ENCODE peak calls at places on chromosomes 12 and 14, in eight cellular contexts. T, U, K, P, E, R, L and M are unnamed samples. For H3K27me3, the result is how much of the 10 kb centered on the place peaks cover.

GRCh38 chr14:73462815-73463214 is 4.5 kb upstream of the NUMB start:
- DNase-seq in U (no peak), T (no peak), K (no peak), L (no peak), P (no peak), E (no peak), R (no peak), M (no peak)

GRCh38 chr12:104433061-104433460 is 23.7 kb upstream of the CHST11 start:
- DNase-seq in L (no peak), R (no peak), K (no peak), E (no peak), T (no peak), P (no peak), U (no peak), M (no peak)

GRCh38 chr12:8699714-8700113 is 1.9 kb downstream of the RIMKLB start:
- DNase-seq in E (no peak), P (no peak), K (no peak), U (no peak), R (peak), T (no peak), L (no peak), M (no peak)

GRCh38 chr12:96366255-96366654 is 34.0 kb downstream of the CDK17 start:
- DNase-seq in L (no peak), U (no peak), R (no peak), E (no peak), T (no peak), P (no peak), K (no peak), M (no peak)

GRCh38 chr12:38116968-38117367 is 199.6 kb upstream of the ALG10B start:
- DNase-seq in U (no peak), T (no peak), L (no peak), R (no peak), K (no peak), E (no peak), P (no peak), M (no peak)

GRCh38 chr14:91257328-91258020 is 13.0 kb upstream of the GPR68 start:
- DNase-seq in K (peak), P (no peak), E (no peak), T (no peak), U (no peak), R (no peak), L (no peak), M (no peak)

GRCh38 chr12:94545937-94546771 is 86.5 kb upstream of the CEP83 start:
- DNase-seq in E (no peak), U (peak), P (no peak), T (no peak), K (peak), L (peak), R (peak), M (no peak)

GRCh38 chr14:53613404-53614253 is 343.0 kb downstream of the BMP4 start:
- DNase-seq in E (peak), T (no peak), R (peak), P (no peak), L (peak), K (peak), U (peak), M (no peak)

GRCh38 chr14:71789005-71789404 is 143.2 kb upstream of the RGS6 start:
- DNase-seq in T (no peak), U (no peak), K (no peak), R (no peak), E (no peak), L (no peak), P (no peak), M (no peak)

GRCh38 chr14:61562321-61563161 is 132.8 kb upstream of the HIF1A start:
- DNase-seq in T (no peak), K (peak), U (peak), R (no peak), L (peak), E (no peak), P (no peak), M (no peak)

GRCh38 chr12:131753757-131754156 is 42.9 kb downstream of the SFSWAP start:
- DNase-seq in T (no peak), U (no peak), E (no peak), L (no peak), K (no peak), P (no peak), R (no peak), M (no peak)

GRCh38 chr12:90925562-90925961 is 29.4 kb downstream of the CCER1 start:
- DNase-seq in L (no peak), E (no peak), K (no peak), P (no peak), T (no peak), U (no peak), R (no peak), M (no peak)

DNA sequence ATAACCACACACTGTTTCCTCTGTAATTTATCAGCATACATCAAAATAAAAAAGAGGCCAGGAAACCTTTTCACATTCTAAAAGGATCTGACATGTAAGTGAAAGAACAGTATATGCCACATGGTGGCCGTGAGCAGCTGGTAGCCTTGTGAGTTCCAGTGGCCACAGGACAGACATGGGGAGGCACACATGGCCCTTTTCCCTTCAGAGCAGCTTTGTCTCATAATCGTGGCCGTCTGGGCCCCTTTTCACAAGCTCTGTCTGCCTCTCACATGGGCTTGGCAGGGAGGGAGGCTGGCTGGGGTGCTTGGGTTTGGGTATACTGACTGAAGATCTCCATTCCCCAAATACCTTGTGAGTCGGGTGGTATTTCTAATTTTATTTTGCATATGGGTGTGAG is 1.5 kb upstream of the ZDHHC22 start:
- DNase-seq in P (no peak), R (no peak), U (no peak), E (no peak), T (no peak), K (no peak), L (no peak), M (no peak)
- H3K27me3 ChIP-seq in P (half or more), R (under half), U (under half), E (under half), T (half or more), K (half or more), L (half or more), M (under half)

GRCh38 chr12:68761901-68762630 is 16.1 kb downstream of the SLC35E3 start:
- DNase-seq in K (no peak), U (no peak), L (no peak), E (no peak), T (no peak), R (no peak), P (no peak), M (no peak)
- H3K27me3 ChIP-seq in K (under half), U (under half), L (under half), E (under half), T (under half), R (under half), P (under half), M (under half)

GRCh38 chr12:54040648-54041047 is 7.8 kb downstream of the HOXC5 start:
- DNase-seq in L (no peak), P (no peak), K (no peak), E (no peak), T (no peak), U (no peak), R (no peak), M (no peak)
- H3K27me3 ChIP-seq in L (under half), P (half or more), K (half or more), E (under half), T (half or more), U (under half), R (half or more), M (half or more)

GRCh38 chr12:69149262-69149661 is 90.1 kb upstream of the CPSF6 start:
- DNase-seq in P (no peak), K (no peak), R (no peak), T (no peak), L (no peak), U (no peak), E (no peak), M (no peak)

GRCh38 chr12:69150083-69150795 is 89.1 kb upstream of the CPSF6 start:
- DNase-seq in R (no peak), E (no peak), U (peak), K (no peak), P (no peak), L (no peak), T (no peak), M (no peak)

GRCh38 chr12:69154585-69155363 is 84.6 kb upstream of the CPSF6 start:
- DNase-seq in T (peak), E (peak), U (peak), R (peak), L (no peak), K (peak), P (peak), M (peak)

GRCh38 chr12:69151254-69151751 is 88.1 kb upstream of the CPSF6 start:
- DNase-seq in P (no peak), E (no peak), L (no peak), K (peak), T (no peak), U (peak), R (no peak), M (no peak)

DNA sequence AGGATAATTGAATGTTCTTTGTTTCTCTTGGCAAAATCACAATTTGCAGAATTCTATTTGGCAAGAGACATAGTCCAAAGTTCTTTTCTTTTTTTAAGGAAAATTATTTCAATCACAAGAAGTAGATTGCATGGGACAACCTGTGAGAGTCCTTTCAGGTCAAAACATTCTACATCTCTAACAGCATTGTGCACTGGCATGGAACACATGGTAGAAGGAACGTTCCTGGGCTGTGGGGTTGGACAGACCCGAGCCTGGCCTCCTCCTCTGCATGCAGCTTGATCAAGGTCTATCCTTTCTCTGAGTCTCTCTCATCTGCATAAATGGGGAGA is 88.6 kb upstream of the CPSF6 start:
- DNase-seq in T (no peak), E (no peak), R (no peak), P (no peak), U (no peak), K (no peak), L (no peak), M (no peak)
- H3K27me3 ChIP-seq in T (under half), E (under half), R (under half), P (under half), U (under half), K (under half), L (under half), M (under half)

GRCh38 chr14:80714489-80714888 is 227.0 kb downstream of the CEP128 start:
- DNase-seq in L (no peak), U (no peak), K (no peak), T (no peak), P (no peak), R (no peak), E (no peak), M (no peak)
- H3K27me3 ChIP-seq in L (under half), U (under half), K (under half), T (under half), P (under half), R (under half), E (under half), M (under half)

GRCh38 chr14:105126126-105126969 is 42.2 kb downstream of the JAG2 start:
- DNase-seq in K (no peak), P (no peak), E (no peak), L (no peak), U (no peak), T (no peak), R (peak), M (no peak)
- H3K27me3 ChIP-seq in K (under half), P (under half), E (under half), L (under half), U (under half), T (under half), R (under half), M (under half)

DNA sequence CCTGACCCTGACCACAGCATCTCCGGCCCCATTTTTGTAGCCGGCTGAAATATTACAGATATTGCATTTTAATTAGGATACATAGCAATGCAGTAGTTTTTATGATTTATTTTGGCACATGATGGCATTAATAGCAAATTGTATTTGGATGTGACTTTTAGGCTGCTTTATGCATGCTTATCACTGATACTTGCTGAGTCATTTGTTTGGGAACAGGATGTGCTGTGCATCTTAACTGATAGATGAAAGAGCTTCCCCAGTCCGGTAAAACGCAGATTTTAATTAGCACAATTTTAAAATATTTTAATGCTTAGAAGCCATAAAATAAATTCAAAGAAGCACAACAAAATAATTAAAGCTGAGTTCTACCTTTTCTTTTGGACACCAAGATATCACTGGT is 90.7 kb downstream of the OTOGL start:
- DNase-seq in R (no peak), L (no peak), P (no peak), U (no peak), E (no peak), K (no peak), T (no peak), M (no peak)
- H3K27me3 ChIP-seq in R (under half), L (under half), P (under half), U (under half), E (under half), K (under half), T (under half), M (under half)

DNA sequence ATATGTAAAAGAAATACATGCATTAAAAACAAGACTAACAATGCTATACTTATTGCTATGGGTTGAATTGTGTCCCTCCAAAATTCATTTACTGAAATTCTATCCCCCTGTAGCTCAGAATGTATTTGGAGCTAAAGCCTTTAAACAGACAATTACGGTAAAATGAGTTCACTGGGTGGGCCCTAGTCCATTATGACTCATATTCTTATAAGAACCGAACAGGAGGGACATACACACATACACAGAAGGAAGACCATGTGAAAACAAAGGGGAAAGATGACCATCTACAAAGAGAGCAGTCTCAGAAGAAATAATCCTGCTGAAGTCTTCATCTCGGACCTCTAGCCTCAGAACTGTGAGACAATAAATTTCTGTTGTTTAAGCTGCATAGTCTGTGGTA is 77.1 kb upstream of the ANKS1B start:
- DNase-seq in P (no peak), K (no peak), R (no peak), U (no peak), T (no peak), E (no peak), L (no peak), M (no peak)
- H3K27me3 ChIP-seq in P (under half), K (under half), R (under half), U (under half), T (under half), E (under half), L (under half), M (under half)

GRCh38 chr12:27970981-27971489 is 1.5 kb downstream of the PTHLH start:
- DNase-seq in R (peak), L (no peak), E (no peak), U (peak), P (no peak), T (no peak), K (peak), M (no peak)
- H3K27me3 ChIP-seq in R (half or more), L (under half), E (under half), U (under half), P (half or more), T (half or more), K (half or more), M (half or more)

GRCh38 chr14:56514663-56515371 is 64.8 kb upstream of the TMEM260 start:
- DNase-seq in U (no peak), K (no peak), R (no peak), L (no peak), T (no peak), P (no peak), E (no peak), M (no peak)
- H3K27me3 ChIP-seq in U (under half), K (under half), R (under half), L (under half), T (under half), P (under half), E (under half), M (under half)